ENCODE peak calls at places on chromosomes 13 and 19, in four cellular contexts. One of them, this sample, is unnamed.
A peak's percentile ranks its signal among the peaks of the same experiment; 100 is the strongest.

GRCh38 chr19:51467864-51468544 is 9.8 kb upstream of the SIGLEC8 start:
- DNase-seq in H9: no peak
- DNase-seq in breast epithelium: no peak
- DNase-seq in NT2/D1: no peak
- DNase-seq in this sample: no peak

GRCh38 chr19:31595521-31595920 is 246.3 kb upstream of the TSHZ3 start:
- DNase-seq in H9: no peak
- DNase-seq in breast epithelium: no peak
- DNase-seq in NT2/D1: no peak
- DNase-seq in this sample: no peak

GRCh38 chr19:2434267-2434666 is 6.9 kb upstream of the TIMM13 start:
- DNase-seq in H9: no peak
- DNase-seq in breast epithelium: no peak
- DNase-seq in NT2/D1: no peak
- DNase-seq in this sample: no peak

GRCh38 chr19:15323496-15324235 is 8.7 kb downstream of the BRD4 start:
- DNase-seq in H9: no peak
- DNase-seq in breast epithelium: peak; percentile 64
- DNase-seq in NT2/D1: no peak
- DNase-seq in this sample: peak; percentile 38

GRCh38 chr19:57068921-57069697 is 50.7 kb upstream of the USP29 start:
- DNase-seq in H9: no peak
- DNase-seq in breast epithelium: no peak
- DNase-seq in NT2/D1: peak; percentile 44
- DNase-seq in this sample: no peak

GRCh38 chr19:33306853-33307792 is 4.8 kb upstream of the CEBPA start:
- DNase-seq in H9: no peak
- DNase-seq in breast epithelium: no peak
- DNase-seq in NT2/D1: no peak
- DNase-seq in this sample: no peak

GRCh38 chr19:14556662-14557188 is 15.1 kb downstream of the NDUFB7 start:
- DNase-seq in H9: peak; percentile 93
- DNase-seq in breast epithelium: peak; percentile 59
- DNase-seq in NT2/D1: peak; percentile 83
- DNase-seq in this sample: peak; percentile 88

GRCh38 chr13:70856706-70857105 is 748.5 kb upstream of the KLHL1 start:
- DNase-seq in H9: no peak
- DNase-seq in breast epithelium: no peak
- DNase-seq in NT2/D1: no peak
- DNase-seq in this sample: no peak

GRCh38 chr19:49806613-49806946 is 6.5 kb downstream of the FUZ start:
- DNase-seq in H9: no peak
- DNase-seq in breast epithelium: no peak
- DNase-seq in NT2/D1: no peak
- DNase-seq in this sample: no peak

GRCh38 chr13:20424959-20425358 is 100.7 kb downstream of the CRYL1 start:
- DNase-seq in H9: no peak
- DNase-seq in breast epithelium: no peak
- DNase-seq in NT2/D1: no peak
- DNase-seq in this sample: no peak

GRCh38 chr19:31013391-31013975 is 335.8 kb downstream of the TSHZ3 start:
- DNase-seq in H9: no peak
- DNase-seq in breast epithelium: no peak
- DNase-seq in NT2/D1: no peak
- DNase-seq in this sample: no peak

GRCh38 chr19:15195381-15195964 is 5.3 kb downstream of the NOTCH3 start:
- DNase-seq in H9: peak; percentile 85
- DNase-seq in breast epithelium: peak; percentile 69
- DNase-seq in NT2/D1: no peak
- DNase-seq in this sample: peak; percentile 41

GRCh38 chr19:49436381-49437017 is 4.8 kb downstream of the SLC17A7 start:
- DNase-seq in H9: peak; percentile 98
- DNase-seq in breast epithelium: no peak
- DNase-seq in NT2/D1: no peak
- DNase-seq in this sample: peak; percentile 39

GRCh38 chr19:38452430-38453366 is 19.2 kb downstream of the RYR1 start:
- DNase-seq in H9: peak; percentile 99
- DNase-seq in breast epithelium: no peak
- DNase-seq in NT2/D1: no peak
- DNase-seq in this sample: no peak

GRCh38 chr13:52695856-52696255 is 43.2 kb downstream of the SUGT1 start:
- DNase-seq in H9: no peak
- DNase-seq in breast epithelium: no peak
- DNase-seq in NT2/D1: no peak
- DNase-seq in this sample: no peak
- H3K9me3 ChIP-seq in H9: no peaks in the 10 kb centered on the region
- H3K9me3 ChIP-seq in breast epithelium: no peaks in the 10 kb centered on the region
- H3K9me3 ChIP-seq in NT2/D1: no peaks in the 10 kb centered on the region
- H3K9me3 ChIP-seq in this sample: no peaks in the 10 kb centered on the region

DNA sequence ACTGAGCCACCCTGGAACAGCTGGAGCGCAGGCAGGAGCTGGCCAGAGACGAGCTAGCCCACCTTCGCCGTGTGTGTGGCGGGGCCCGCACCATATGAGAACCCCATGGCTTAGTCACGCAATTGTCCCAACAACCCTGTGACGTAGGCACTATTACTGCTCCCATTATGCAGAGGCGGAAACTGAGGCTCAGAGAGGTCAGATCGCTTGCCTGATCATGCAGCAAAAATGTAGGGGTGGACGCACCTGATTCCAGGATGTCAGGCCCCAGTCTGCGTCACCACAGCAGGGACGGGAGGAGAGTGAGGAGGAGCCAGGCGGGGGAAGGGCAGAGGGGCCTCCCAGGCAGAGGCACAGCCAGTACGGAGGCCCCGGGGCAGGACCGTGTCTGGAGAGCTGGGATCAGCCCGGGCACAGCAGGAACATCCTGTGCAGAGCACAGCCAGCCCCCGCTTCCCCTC is 16.8 kb downstream of the PIP5K1C start:
- DNase-seq in H9: peak; percentile 92
- DNase-seq in breast epithelium: no peak
- DNase-seq in NT2/D1: peak; percentile 52
- DNase-seq in this sample: no peak
- H3K4me1 ChIP-seq in H9: peaks cover 13% of the 10 kb centered on the region
- H3K4me1 ChIP-seq in breast epithelium: no peaks in the 10 kb centered on the region
- H3K4me1 ChIP-seq in NT2/D1: peaks cover 28% of the 10 kb centered on the region
- H3K4me1 ChIP-seq in this sample: no peaks in the 10 kb centered on the region

GRCh38 chr19:34957830-34958751 is 5.9 kb downstream of the ZNF792 start:
- DNase-seq in H9: no peak
- DNase-seq in breast epithelium: no peak
- DNase-seq in NT2/D1: no peak
- DNase-seq in this sample: no peak
- H3K9me3 ChIP-seq in H9: peaks cover 40% of the 10 kb centered on the region
- H3K9me3 ChIP-seq in breast epithelium: peaks cover 85% of the 10 kb centered on the region
- H3K9me3 ChIP-seq in NT2/D1: peaks cover 50% of the 10 kb centered on the region
- H3K9me3 ChIP-seq in this sample: peaks cover 33% of the 10 kb centered on the region

GRCh38 chr13:48502601-48503319 is 30.1 kb downstream of the RCBTB2 start:
- DNase-seq in H9: no peak
- DNase-seq in breast epithelium: no peak
- DNase-seq in NT2/D1: no peak
- DNase-seq in this sample: no peak
- H3K4me1 ChIP-seq in H9: peaks cover 2% of the 10 kb centered on the region
- H3K4me1 ChIP-seq in breast epithelium: no peaks in the 10 kb centered on the region
- H3K4me1 ChIP-seq in NT2/D1: no peaks in the 10 kb centered on the region
- H3K4me1 ChIP-seq in this sample: no peaks in the 10 kb centered on the region

GRCh38 chr13:98919566-98919965 is 58.3 kb downstream of the DOCK9 start:
- DNase-seq in H9: no peak
- DNase-seq in breast epithelium: no peak
- DNase-seq in NT2/D1: no peak
- DNase-seq in this sample: no peak

GRCh38 chr13:98915563-98916348 is 62.1 kb downstream of the DOCK9 start:
- DNase-seq in H9: no peak
- DNase-seq in breast epithelium: no peak
- DNase-seq in NT2/D1: no peak
- DNase-seq in this sample: no peak

GRCh38 chr13:98918771-98919170 is 59.1 kb downstream of the DOCK9 start:
- DNase-seq in H9: no peak
- DNase-seq in breast epithelium: no peak
- DNase-seq in NT2/D1: no peak
- DNase-seq in this sample: no peak

GRCh38 chr13:98912846-98913245 is 65.0 kb downstream of the DOCK9 start:
- DNase-seq in H9: no peak
- DNase-seq in breast epithelium: no peak
- DNase-seq in NT2/D1: no peak
- DNase-seq in this sample: no peak

DNA sequence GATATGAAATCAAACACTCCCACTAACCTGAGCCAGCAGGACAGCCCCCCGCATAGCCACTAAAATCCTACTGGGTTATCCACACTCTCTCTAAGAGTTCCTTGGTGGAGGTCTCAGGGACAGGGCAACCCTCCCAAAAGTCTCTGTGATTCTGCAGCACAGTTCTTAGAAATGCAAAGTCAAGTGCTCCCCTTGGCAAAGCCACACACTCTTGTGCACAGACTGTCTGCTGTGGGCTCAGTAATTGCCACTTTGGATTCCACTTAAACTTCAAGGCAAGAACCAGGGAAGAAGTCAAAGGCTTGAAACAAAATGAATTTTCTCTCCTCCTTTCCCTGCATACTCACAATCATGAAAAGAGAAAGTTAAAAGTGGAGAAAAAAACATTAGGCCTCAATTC is 61.5 kb downstream of the DOCK9 start:
- DNase-seq in H9: no peak
- DNase-seq in breast epithelium: no peak
- DNase-seq in NT2/D1: no peak
- DNase-seq in this sample: no peak
- H3K9me3 ChIP-seq in H9: no peaks in the 10 kb centered on the region
- H3K9me3 ChIP-seq in breast epithelium: no peaks in the 10 kb centered on the region
- H3K9me3 ChIP-seq in NT2/D1: no peaks in the 10 kb centered on the region
- H3K9me3 ChIP-seq in this sample: no peaks in the 10 kb centered on the region

DNA sequence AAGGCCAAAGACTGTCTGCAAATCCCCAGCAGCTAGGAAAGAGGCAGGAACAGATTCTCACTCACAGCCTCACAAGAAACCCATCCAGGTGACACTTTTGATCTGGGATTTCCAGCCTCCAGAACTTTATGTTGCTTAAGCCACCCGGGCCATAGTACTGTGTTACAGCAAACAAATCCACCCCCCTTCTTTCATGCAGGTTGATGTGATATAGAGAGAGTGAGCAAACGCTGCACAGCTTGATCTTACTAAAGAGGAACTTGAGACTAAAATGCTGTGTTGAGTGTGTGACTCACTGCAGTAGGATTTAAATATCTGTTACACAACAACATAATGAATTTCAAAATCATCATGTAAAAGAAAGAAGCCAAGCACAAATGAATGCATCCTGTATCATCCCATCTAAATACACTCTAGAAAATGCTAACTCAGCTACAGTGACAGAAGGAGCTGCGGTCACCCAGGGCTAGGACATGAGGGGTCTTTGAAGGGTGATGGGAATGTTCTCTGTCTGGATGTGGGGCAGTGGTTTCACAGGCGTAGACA is 32.2 kb downstream of the RCBTB2 start:
- DNase-seq in H9: no peak
- DNase-seq in breast epithelium: no peak
- DNase-seq in NT2/D1: no peak
- DNase-seq in this sample: no peak
- H3K4me1 ChIP-seq in H9: peaks cover 5% of the 10 kb centered on the region
- H3K4me1 ChIP-seq in breast epithelium: no peaks in the 10 kb centered on the region
- H3K4me1 ChIP-seq in NT2/D1: no peaks in the 10 kb centered on the region
- H3K4me1 ChIP-seq in this sample: peaks cover 5% of the 10 kb centered on the region

GRCh38 chr19:34573226-34573864 is 91.8 kb downstream of the WTIP start:
- DNase-seq in H9: no peak
- DNase-seq in breast epithelium: no peak
- DNase-seq in NT2/D1: no peak
- DNase-seq in this sample: no peak
- H3K9me3 ChIP-seq in H9: peaks cover 5% of the 10 kb centered on the region
- H3K9me3 ChIP-seq in breast epithelium: peaks cover 19% of the 10 kb centered on the region
- H3K9me3 ChIP-seq in NT2/D1: peaks cover 15% of the 10 kb centered on the region
- H3K9me3 ChIP-seq in this sample: no peaks in the 10 kb centered on the region